ENCODE peak calls at places on chromosomes 16 and 17, in six cellular contexts. One of them, this sample, is unnamed. For H3K4me1, the result is how much of the 10 kb centered on the place peaks cover.

GRCh38 chr17:29084476-29085148 is 41.7 kb downstream of the PIPOX start:
- DNase-seq in thyroid gland: peak
- DNase-seq in psoas muscle: no peak
- DNase-seq in left ventricle myocardium inferior: no peak
- DNase-seq in OCI-LY7: no peak
- DNase-seq in NT2/D1: no peak
- DNase-seq in this sample: peak

GRCh38 chr16:88785106-88785924 is at the start of gene PIEZO1:
- DNase-seq in thyroid gland: peak
- DNase-seq in OCI-LY7: peak
- DNase-seq in psoas muscle: peak
- DNase-seq in left ventricle myocardium inferior: peak
- DNase-seq in NT2/D1: no peak
- DNase-seq in this sample: peak

GRCh38 chr17:71260366-71260765 is 860.5 kb upstream of the SOX9 start:
- DNase-seq in psoas muscle: no peak
- DNase-seq in NT2/D1: no peak
- DNase-seq in thyroid gland: no peak
- DNase-seq in left ventricle myocardium inferior: no peak
- DNase-seq in OCI-LY7: no peak
- DNase-seq in this sample: no peak

GRCh38 chr17:65134035-65134434 is 3.1 kb upstream of the RGS9 start:
- DNase-seq in left ventricle myocardium inferior: no peak
- DNase-seq in psoas muscle: no peak
- DNase-seq in OCI-LY7: no peak
- DNase-seq in thyroid gland: no peak
- DNase-seq in NT2/D1: no peak
- DNase-seq in this sample: no peak

GRCh38 chr17:31052187-31052889 is 42.4 kb upstream of the NF1 start:
- DNase-seq in OCI-LY7: no peak
- DNase-seq in NT2/D1: no peak
- DNase-seq in thyroid gland: peak
- DNase-seq in psoas muscle: peak
- DNase-seq in left ventricle myocardium inferior: peak
- DNase-seq in this sample: peak

GRCh38 chr16:84423416-84423837 is 55.1 kb downstream of the ATP2C2 start:
- DNase-seq in NT2/D1: peak
- DNase-seq in thyroid gland: no peak
- DNase-seq in left ventricle myocardium inferior: no peak
- DNase-seq in OCI-LY7: peak
- DNase-seq in psoas muscle: no peak
- DNase-seq in this sample: no peak

GRCh38 chr17:67528751-67529436 is 151.8 kb downstream of the PITPNC1 start:
- DNase-seq in psoas muscle: peak
- DNase-seq in OCI-LY7: no peak
- DNase-seq in NT2/D1: no peak
- DNase-seq in thyroid gland: peak
- DNase-seq in left ventricle myocardium inferior: peak
- DNase-seq in this sample: peak

GRCh38 chr16:14015948-14016347 is 55.2 kb upstream of the MRTFB start:
- DNase-seq in thyroid gland: no peak
- DNase-seq in left ventricle myocardium inferior: no peak
- DNase-seq in OCI-LY7: no peak
- DNase-seq in NT2/D1: no peak
- DNase-seq in psoas muscle: no peak
- DNase-seq in this sample: peak

GRCh38 chr16:29898786-29899515 is 399 bp downstream of the SEZ6L2 start:
- DNase-seq in left ventricle myocardium inferior: no peak
- DNase-seq in OCI-LY7: no peak
- DNase-seq in thyroid gland: no peak
- DNase-seq in NT2/D1: no peak
- DNase-seq in psoas muscle: peak
- DNase-seq in this sample: no peak

GRCh38 chr17:37054894-37055293 is 106.1 kb downstream of the AATF start:
- DNase-seq in psoas muscle: no peak
- DNase-seq in thyroid gland: no peak
- DNase-seq in OCI-LY7: no peak
- DNase-seq in left ventricle myocardium inferior: no peak
- DNase-seq in NT2/D1: no peak
- DNase-seq in this sample: no peak

GRCh38 chr16:73192227-73192894 is 144.4 kb upstream of the ZFHX3 start:
- DNase-seq in psoas muscle: peak
- DNase-seq in NT2/D1: no peak
- DNase-seq in thyroid gland: no peak
- DNase-seq in OCI-LY7: no peak
- DNase-seq in left ventricle myocardium inferior: no peak
- DNase-seq in this sample: no peak

GRCh38 chr17:30586818-30587595 is 109.8 kb downstream of the GOSR1 start:
- DNase-seq in psoas muscle: no peak
- DNase-seq in OCI-LY7: no peak
- DNase-seq in left ventricle myocardium inferior: no peak
- DNase-seq in thyroid gland: no peak
- DNase-seq in NT2/D1: no peak
- DNase-seq in this sample: no peak

GRCh38 chr16:49701867-49702494 is 153.9 kb downstream of the ZNF423 start:
- DNase-seq in left ventricle myocardium inferior: peak
- DNase-seq in NT2/D1: peak
- DNase-seq in psoas muscle: peak
- DNase-seq in thyroid gland: peak
- DNase-seq in OCI-LY7: no peak
- DNase-seq in this sample: peak

GRCh38 chr17:61334673-61335072 is 65.0 kb upstream of the TBX2 start:
- DNase-seq in thyroid gland: no peak
- DNase-seq in NT2/D1: no peak
- DNase-seq in left ventricle myocardium inferior: no peak
- DNase-seq in OCI-LY7: no peak
- DNase-seq in psoas muscle: no peak
- DNase-seq in this sample: no peak
- H3K4me1 ChIP-seq in thyroid gland: under half
- H3K4me1 ChIP-seq in NT2/D1: under half
- H3K4me1 ChIP-seq in left ventricle myocardium inferior: half or more
- H3K4me1 ChIP-seq in OCI-LY7: under half
- H3K4me1 ChIP-seq in psoas muscle: under half
- H3K4me1 ChIP-seq in this sample: under half

DNA sequence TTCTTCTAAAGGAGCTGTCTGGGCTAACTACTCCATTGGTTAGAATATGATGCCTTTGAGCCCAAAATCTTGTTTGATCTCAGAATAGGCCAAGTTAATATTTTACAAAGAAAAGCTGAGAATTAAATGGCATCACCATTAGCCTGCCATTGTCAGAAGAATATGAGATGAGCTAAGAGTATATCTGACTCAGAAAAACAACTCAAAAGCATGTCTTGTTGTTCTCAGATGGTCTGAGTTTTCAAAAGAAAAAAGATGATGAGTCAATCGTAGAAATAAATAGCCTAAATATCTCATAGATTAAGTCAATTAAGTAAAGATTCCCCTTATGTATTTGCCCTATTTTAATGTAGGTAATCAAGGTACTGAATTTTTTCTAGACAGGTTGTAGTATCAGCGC is 197.1 kb upstream of the TBX2 start:
- DNase-seq in thyroid gland: no peak
- DNase-seq in left ventricle myocardium inferior: no peak
- DNase-seq in OCI-LY7: no peak
- DNase-seq in NT2/D1: no peak
- DNase-seq in psoas muscle: no peak
- DNase-seq in this sample: no peak
- H3K4me1 ChIP-seq in thyroid gland: half or more
- H3K4me1 ChIP-seq in left ventricle myocardium inferior: under half
- H3K4me1 ChIP-seq in OCI-LY7: under half
- H3K4me1 ChIP-seq in NT2/D1: under half
- H3K4me1 ChIP-seq in psoas muscle: under half
- H3K4me1 ChIP-seq in this sample: under half

GRCh38 chr16:8516471-8516870 is 73.8 kb downstream of the TMEM114 start:
- DNase-seq in thyroid gland: no peak
- DNase-seq in left ventricle myocardium inferior: no peak
- DNase-seq in NT2/D1: no peak
- DNase-seq in psoas muscle: no peak
- DNase-seq in OCI-LY7: no peak
- DNase-seq in this sample: no peak

GRCh38 chr16:8522757-8523156 is 67.6 kb downstream of the TMEM114 start:
- DNase-seq in left ventricle myocardium inferior: no peak
- DNase-seq in NT2/D1: no peak
- DNase-seq in OCI-LY7: no peak
- DNase-seq in thyroid gland: no peak
- DNase-seq in psoas muscle: no peak
- DNase-seq in this sample: no peak

GRCh38 chr16:8517280-8517679 is 73.0 kb downstream of the TMEM114 start:
- DNase-seq in NT2/D1: no peak
- DNase-seq in OCI-LY7: no peak
- DNase-seq in psoas muscle: no peak
- DNase-seq in left ventricle myocardium inferior: no peak
- DNase-seq in thyroid gland: no peak
- DNase-seq in this sample: no peak

GRCh38 chr16:8519179-8519578 is 71.1 kb downstream of the TMEM114 start:
- DNase-seq in NT2/D1: no peak
- DNase-seq in left ventricle myocardium inferior: no peak
- DNase-seq in thyroid gland: no peak
- DNase-seq in psoas muscle: no peak
- DNase-seq in OCI-LY7: no peak
- DNase-seq in this sample: no peak

DNA sequence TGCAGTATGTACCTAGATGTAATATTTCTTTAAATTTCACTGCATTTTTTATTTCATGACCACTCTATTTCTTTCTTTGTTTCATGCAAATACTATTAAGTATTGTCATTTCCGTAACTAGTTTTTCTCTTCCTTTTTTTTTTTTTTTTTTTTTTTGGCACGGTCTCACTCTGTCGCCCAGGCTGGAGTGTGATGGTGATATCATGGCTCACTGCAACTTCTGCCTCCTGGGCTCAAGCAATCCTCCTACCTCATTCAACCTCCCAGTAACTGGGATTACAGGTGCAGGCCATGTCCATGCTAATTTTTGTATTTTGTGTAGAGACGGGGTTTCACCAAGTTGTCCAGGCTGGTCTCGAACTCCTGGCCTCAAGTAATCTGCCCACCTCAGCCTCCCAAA is 70.7 kb downstream of the TMEM114 start:
- DNase-seq in left ventricle myocardium inferior: no peak
- DNase-seq in thyroid gland: no peak
- DNase-seq in OCI-LY7: no peak
- DNase-seq in NT2/D1: no peak
- DNase-seq in psoas muscle: no peak
- DNase-seq in this sample: no peak
- H3K4me1 ChIP-seq in left ventricle myocardium inferior: under half
- H3K4me1 ChIP-seq in thyroid gland: under half
- H3K4me1 ChIP-seq in OCI-LY7: under half
- H3K4me1 ChIP-seq in NT2/D1: under half
- H3K4me1 ChIP-seq in psoas muscle: under half
- H3K4me1 ChIP-seq in this sample: under half

DNA sequence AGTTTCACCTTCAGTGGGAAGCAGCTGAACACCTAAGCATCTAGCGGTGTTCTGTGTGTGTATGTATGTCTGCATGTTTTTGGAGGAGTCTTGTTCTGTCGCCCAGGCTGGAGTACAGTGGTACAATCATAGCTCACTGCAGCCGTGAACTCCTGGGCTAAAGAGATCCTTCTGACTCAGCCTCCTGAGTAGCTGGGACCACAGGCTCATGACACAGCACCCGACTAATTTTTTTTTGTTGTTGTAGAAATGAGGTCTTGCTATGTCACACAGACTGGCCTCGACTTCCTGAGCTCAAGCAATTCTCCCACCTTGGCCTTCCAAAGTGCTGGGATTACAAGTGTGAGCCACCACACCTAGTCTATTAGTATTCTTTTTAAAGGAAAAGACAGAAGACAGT is 30.2 kb upstream of the FAAP100 start:
- DNase-seq in OCI-LY7: no peak
- DNase-seq in left ventricle myocardium inferior: no peak
- DNase-seq in thyroid gland: no peak
- DNase-seq in psoas muscle: no peak
- DNase-seq in NT2/D1: no peak
- DNase-seq in this sample: no peak
- H3K4me1 ChIP-seq in OCI-LY7: under half
- H3K4me1 ChIP-seq in left ventricle myocardium inferior: under half
- H3K4me1 ChIP-seq in thyroid gland: under half
- H3K4me1 ChIP-seq in psoas muscle: under half
- H3K4me1 ChIP-seq in NT2/D1: under half
- H3K4me1 ChIP-seq in this sample: under half

GRCh38 chr16:87202346-87202745 is 114.8 kb downstream of the C16orf95 start:
- DNase-seq in left ventricle myocardium inferior: no peak
- DNase-seq in psoas muscle: no peak
- DNase-seq in NT2/D1: no peak
- DNase-seq in OCI-LY7: no peak
- DNase-seq in thyroid gland: no peak
- DNase-seq in this sample: no peak
- H3K4me1 ChIP-seq in left ventricle myocardium inferior: under half
- H3K4me1 ChIP-seq in psoas muscle: under half
- H3K4me1 ChIP-seq in NT2/D1: under half
- H3K4me1 ChIP-seq in OCI-LY7: under half
- H3K4me1 ChIP-seq in thyroid gland: under half
- H3K4me1 ChIP-seq in this sample: under half

GRCh38 chr16:20383106-20384029 is 21.2 kb downstream of the PDILT start:
- DNase-seq in thyroid gland: peak
- DNase-seq in psoas muscle: no peak
- DNase-seq in left ventricle myocardium inferior: peak
- DNase-seq in OCI-LY7: peak
- DNase-seq in NT2/D1: peak
- DNase-seq in this sample: peak
- H3K4me1 ChIP-seq in thyroid gland: under half
- H3K4me1 ChIP-seq in psoas muscle: under half
- H3K4me1 ChIP-seq in left ventricle myocardium inferior: under half
- H3K4me1 ChIP-seq in OCI-LY7: under half
- H3K4me1 ChIP-seq in NT2/D1: under half
- H3K4me1 ChIP-seq in this sample: under half

GRCh38 chr17:78127888-78128615 is 503 bp downstream of the TMC6 start:
- DNase-seq in OCI-LY7: peak
- DNase-seq in left ventricle myocardium inferior: no peak
- DNase-seq in psoas muscle: no peak
- DNase-seq in thyroid gland: no peak
- DNase-seq in NT2/D1: no peak
- DNase-seq in this sample: peak
- H3K4me1 ChIP-seq in OCI-LY7: half or more
- H3K4me1 ChIP-seq in left ventricle myocardium inferior: half or more
- H3K4me1 ChIP-seq in psoas muscle: under half
- H3K4me1 ChIP-seq in thyroid gland: under half
- H3K4me1 ChIP-seq in NT2/D1: under half
- H3K4me1 ChIP-seq in this sample: under half

This sample was measured in sigmoid colon.